ENCODE peak calls at places on chromosomes 6 and 20, in seven cellular contexts. One of them, this sample, is unnamed.

GRCh38 chr6:8054276-8054675 is 9.9 kb downstream of the BLOC1S5 start:
- DNase-seq in thoracic aorta: no peak
- DNase-seq in SW480: no peak
- DNase-seq in NCI-H1105: no peak
- DNase-seq in HCEC 1CT: no peak
- DNase-seq in activated CD8-positive, alpha-beta memory T cell treated with anti-CD3 and anti-CD28 coated beads, Interleukin-2, amount 10 ng/mL, durations not matched to agents 7 days and 5 days: no peak
- DNase-seq in DMS53: no peak
- DNase-seq in this sample: no peak

GRCh38 chr6:119025793-119026192 is 52.7 kb downstream of the FAM184A start:
- DNase-seq in thoracic aorta: no peak
- DNase-seq in DMS53: no peak
- DNase-seq in activated CD8-positive, alpha-beta memory T cell treated with anti-CD3 and anti-CD28 coated beads, Interleukin-2, amount 10 ng/mL, durations not matched to agents 7 days and 5 days: no peak
- DNase-seq in SW480: no peak
- DNase-seq in HCEC 1CT: no peak
- DNase-seq in NCI-H1105: no peak
- DNase-seq in this sample: no peak

GRCh38 chr6:27812078-27812804 is 100.0 kb downstream of the OR2B2 start:
- DNase-seq in SW480: no peak
- DNase-seq in activated CD8-positive, alpha-beta memory T cell treated with anti-CD3 and anti-CD28 coated beads, Interleukin-2, amount 10 ng/mL, durations not matched to agents 7 days and 5 days: no peak
- DNase-seq in DMS53: no peak
- DNase-seq in NCI-H1105: no peak
- DNase-seq in HCEC 1CT: no peak
- DNase-seq in thoracic aorta: no peak
- DNase-seq in this sample: no peak

GRCh38 chr20:56788041-56788670 is 159.1 kb downstream of the TFAP2C start:
- DNase-seq in NCI-H1105: no peak
- DNase-seq in activated CD8-positive, alpha-beta memory T cell treated with anti-CD3 and anti-CD28 coated beads, Interleukin-2, amount 10 ng/mL, durations not matched to agents 7 days and 5 days: no peak
- DNase-seq in thoracic aorta: no peak
- DNase-seq in HCEC 1CT: peak
- DNase-seq in SW480: peak
- DNase-seq in DMS53: no peak
- DNase-seq in this sample: no peak

GRCh38 chr6:19860235-19860877 is 23.2 kb downstream of the ID4 start:
- DNase-seq in HCEC 1CT: no peak
- DNase-seq in SW480: no peak
- DNase-seq in NCI-H1105: peak
- DNase-seq in thoracic aorta: no peak
- DNase-seq in activated CD8-positive, alpha-beta memory T cell treated with anti-CD3 and anti-CD28 coated beads, Interleukin-2, amount 10 ng/mL, durations not matched to agents 7 days and 5 days: no peak
- DNase-seq in DMS53: peak
- DNase-seq in this sample: no peak

GRCh38 chr6:19822134-19822533 is 15.0 kb upstream of the ID4 start:
- DNase-seq in HCEC 1CT: no peak
- DNase-seq in thoracic aorta: no peak
- DNase-seq in NCI-H1105: no peak
- DNase-seq in DMS53: no peak
- DNase-seq in activated CD8-positive, alpha-beta memory T cell treated with anti-CD3 and anti-CD28 coated beads, Interleukin-2, amount 10 ng/mL, durations not matched to agents 7 days and 5 days: no peak
- DNase-seq in SW480: no peak
- DNase-seq in this sample: no peak

GRCh38 chr20:20204326-20204725 is 152.0 kb downstream of the CFAP61 start:
- DNase-seq in activated CD8-positive, alpha-beta memory T cell treated with anti-CD3 and anti-CD28 coated beads, Interleukin-2, amount 10 ng/mL, durations not matched to agents 7 days and 5 days: no peak
- DNase-seq in HCEC 1CT: no peak
- DNase-seq in SW480: no peak
- DNase-seq in NCI-H1105: peak
- DNase-seq in DMS53: peak
- DNase-seq in thoracic aorta: no peak
- DNase-seq in this sample: no peak

GRCh38 chr20:10404959-10405530 is 29.0 kb downstream of the MKKS start:
- DNase-seq in HCEC 1CT: no peak
- DNase-seq in SW480: no peak
- DNase-seq in thoracic aorta: no peak
- DNase-seq in NCI-H1105: no peak
- DNase-seq in DMS53: no peak
- DNase-seq in activated CD8-positive, alpha-beta memory T cell treated with anti-CD3 and anti-CD28 coated beads, Interleukin-2, amount 10 ng/mL, durations not matched to agents 7 days and 5 days: no peak
- DNase-seq in this sample: no peak

GRCh38 chr6:97726378-97726777 is 443.4 kb upstream of the MMS22L start:
- DNase-seq in DMS53: peak
- DNase-seq in SW480: no peak
- DNase-seq in activated CD8-positive, alpha-beta memory T cell treated with anti-CD3 and anti-CD28 coated beads, Interleukin-2, amount 10 ng/mL, durations not matched to agents 7 days and 5 days: no peak
- DNase-seq in NCI-H1105: no peak
- DNase-seq in HCEC 1CT: no peak
- DNase-seq in thoracic aorta: no peak
- DNase-seq in this sample: no peak

GRCh38 chr20:18224968-18225568 is 63.3 kb upstream of the ZNF133 start:
- DNase-seq in NCI-H1105: no peak
- DNase-seq in activated CD8-positive, alpha-beta memory T cell treated with anti-CD3 and anti-CD28 coated beads, Interleukin-2, amount 10 ng/mL, durations not matched to agents 7 days and 5 days: no peak
- DNase-seq in HCEC 1CT: peak
- DNase-seq in thoracic aorta: peak
- DNase-seq in DMS53: peak
- DNase-seq in SW480: peak
- DNase-seq in this sample: no peak

GRCh38 chr6:14383393-14384174 is 266.0 kb downstream of the CD83 start:
- DNase-seq in NCI-H1105: no peak
- DNase-seq in SW480: no peak
- DNase-seq in activated CD8-positive, alpha-beta memory T cell treated with anti-CD3 and anti-CD28 coated beads, Interleukin-2, amount 10 ng/mL, durations not matched to agents 7 days and 5 days: no peak
- DNase-seq in DMS53: no peak
- DNase-seq in HCEC 1CT: no peak
- DNase-seq in thoracic aorta: no peak
- DNase-seq in this sample: no peak

GRCh38 chr6:129749749-129750120 is 39.8 kb upstream of the ARHGAP18 start:
- DNase-seq in SW480: no peak
- DNase-seq in NCI-H1105: no peak
- DNase-seq in activated CD8-positive, alpha-beta memory T cell treated with anti-CD3 and anti-CD28 coated beads, Interleukin-2, amount 10 ng/mL, durations not matched to agents 7 days and 5 days: no peak
- DNase-seq in HCEC 1CT: peak
- DNase-seq in thoracic aorta: no peak
- DNase-seq in DMS53: no peak
- DNase-seq in this sample: no peak

GRCh38 chr20:23061713-23062561 is 12.5 kb upstream of the THBD start:
- DNase-seq in NCI-H1105: peak
- DNase-seq in thoracic aorta: no peak
- DNase-seq in activated CD8-positive, alpha-beta memory T cell treated with anti-CD3 and anti-CD28 coated beads, Interleukin-2, amount 10 ng/mL, durations not matched to agents 7 days and 5 days: no peak
- DNase-seq in DMS53: peak
- DNase-seq in HCEC 1CT: peak
- DNase-seq in SW480: peak
- DNase-seq in this sample: peak

GRCh38 chr6:87756858-87757257 is 54.8 kb upstream of the AKIRIN2 start:
- DNase-seq in HCEC 1CT: peak
- DNase-seq in activated CD8-positive, alpha-beta memory T cell treated with anti-CD3 and anti-CD28 coated beads, Interleukin-2, amount 10 ng/mL, durations not matched to agents 7 days and 5 days: peak
- DNase-seq in NCI-H1105: no peak
- DNase-seq in SW480: no peak
- DNase-seq in thoracic aorta: no peak
- DNase-seq in DMS53: no peak
- DNase-seq in this sample: peak

GRCh38 chr6:35046098-35046497 is 95.0 kb downstream of the TCP11 start:
- DNase-seq in NCI-H1105: no peak
- DNase-seq in SW480: no peak
- DNase-seq in thoracic aorta: no peak
- DNase-seq in DMS53: no peak
- DNase-seq in activated CD8-positive, alpha-beta memory T cell treated with anti-CD3 and anti-CD28 coated beads, Interleukin-2, amount 10 ng/mL, durations not matched to agents 7 days and 5 days: no peak
- DNase-seq in HCEC 1CT: no peak
- DNase-seq in this sample: peak

GRCh38 chr20:53989401-53989800 is 81.0 kb downstream of the BCAS1 start:
- DNase-seq in HCEC 1CT: no peak
- DNase-seq in SW480: no peak
- DNase-seq in thoracic aorta: no peak
- DNase-seq in DMS53: no peak
- DNase-seq in NCI-H1105: no peak
- DNase-seq in activated CD8-positive, alpha-beta memory T cell treated with anti-CD3 and anti-CD28 coated beads, Interleukin-2, amount 10 ng/mL, durations not matched to agents 7 days and 5 days: no peak
- DNase-seq in this sample: no peak

GRCh38 chr6:131258816-131259476 is 123.7 kb downstream of the AKAP7 start:
- DNase-seq in HCEC 1CT: no peak
- DNase-seq in SW480: peak
- DNase-seq in NCI-H1105: no peak
- DNase-seq in DMS53: no peak
- DNase-seq in activated CD8-positive, alpha-beta memory T cell treated with anti-CD3 and anti-CD28 coated beads, Interleukin-2, amount 10 ng/mL, durations not matched to agents 7 days and 5 days: no peak
- DNase-seq in thoracic aorta: no peak
- DNase-seq in this sample: peak

GRCh38 chr6:86453232-86453631 is 484.1 kb upstream of the HTR1E start:
- DNase-seq in DMS53: no peak
- DNase-seq in thoracic aorta: no peak
- DNase-seq in NCI-H1105: no peak
- DNase-seq in activated CD8-positive, alpha-beta memory T cell treated with anti-CD3 and anti-CD28 coated beads, Interleukin-2, amount 10 ng/mL, durations not matched to agents 7 days and 5 days: no peak
- DNase-seq in HCEC 1CT: no peak
- DNase-seq in SW480: no peak
- DNase-seq in this sample: no peak

GRCh38 chr6:159826968-159827647 is 27.0 kb downstream of the PNLDC1 start:
- DNase-seq in HCEC 1CT: no peak
- DNase-seq in NCI-H1105: no peak
- DNase-seq in SW480: no peak
- DNase-seq in DMS53: peak
- DNase-seq in activated CD8-positive, alpha-beta memory T cell treated with anti-CD3 and anti-CD28 coated beads, Interleukin-2, amount 10 ng/mL, durations not matched to agents 7 days and 5 days: no peak
- DNase-seq in thoracic aorta: no peak
- DNase-seq in this sample: no peak

GRCh38 chr6:33073431-33073871 is at the start of gene HLA-DPA1:
- DNase-seq in SW480: peak
- DNase-seq in activated CD8-positive, alpha-beta memory T cell treated with anti-CD3 and anti-CD28 coated beads, Interleukin-2, amount 10 ng/mL, durations not matched to agents 7 days and 5 days: peak
- DNase-seq in DMS53: peak
- DNase-seq in thoracic aorta: no peak
- DNase-seq in HCEC 1CT: peak
- DNase-seq in NCI-H1105: no peak
- DNase-seq in this sample: peak

GRCh38 chr6:138101946-138102731 is 5.1 kb downstream of the PERP start:
- DNase-seq in activated CD8-positive, alpha-beta memory T cell treated with anti-CD3 and anti-CD28 coated beads, Interleukin-2, amount 10 ng/mL, durations not matched to agents 7 days and 5 days: no peak
- DNase-seq in DMS53: no peak
- DNase-seq in HCEC 1CT: no peak
- DNase-seq in SW480: no peak
- DNase-seq in thoracic aorta: no peak
- DNase-seq in NCI-H1105: no peak
- DNase-seq in this sample: no peak

GRCh38 chr6:45447721-45448120 is 70.0 kb upstream of the SUPT3H start:
- DNase-seq in activated CD8-positive, alpha-beta memory T cell treated with anti-CD3 and anti-CD28 coated beads, Interleukin-2, amount 10 ng/mL, durations not matched to agents 7 days and 5 days: no peak
- DNase-seq in NCI-H1105: no peak
- DNase-seq in SW480: no peak
- DNase-seq in HCEC 1CT: no peak
- DNase-seq in thoracic aorta: no peak
- DNase-seq in DMS53: no peak
- DNase-seq in this sample: no peak

GRCh38 chr20:43420192-43420591 is 37.5 kb upstream of the SRSF6 start:
- DNase-seq in NCI-H1105: no peak
- DNase-seq in HCEC 1CT: no peak
- DNase-seq in DMS53: no peak
- DNase-seq in activated CD8-positive, alpha-beta memory T cell treated with anti-CD3 and anti-CD28 coated beads, Interleukin-2, amount 10 ng/mL, durations not matched to agents 7 days and 5 days: no peak
- DNase-seq in thoracic aorta: no peak
- DNase-seq in SW480: no peak
- DNase-seq in this sample: no peak

GRCh38 chr6:10742251-10742650 is 5.4 kb upstream of the TMEM14B start:
- DNase-seq in thoracic aorta: no peak
- DNase-seq in DMS53: no peak
- DNase-seq in NCI-H1105: no peak
- DNase-seq in HCEC 1CT: no peak
- DNase-seq in SW480: no peak
- DNase-seq in activated CD8-positive, alpha-beta memory T cell treated with anti-CD3 and anti-CD28 coated beads, Interleukin-2, amount 10 ng/mL, durations not matched to agents 7 days and 5 days: no peak
- DNase-seq in this sample: no peak

This sample was measured in Peyer's patch.